ENCODE peak calls at places on chromosomes 3 and 15, in four cellular contexts. K is K562, M is HL-60, V is GM12891. E is an unnamed sample.

GRCh38 chr3:101690972-101691371 is 4.5 kb upstream of the RPL24 start:
- DNase-seq in K (peak; percentile 25), M (peak; percentile 21), V (no peak), E (no peak)

GRCh38 chr15:57947781-57948180 is 117.7 kb downstream of the ALDH1A2 start:
- DNase-seq in K (no peak), M (no peak), V (no peak), E (no peak)

GRCh38 chr3:72555714-72556113 is 292.5 kb downstream of the SHQ1 start:
- DNase-seq in K (no peak), M (no peak), V (no peak), E (no peak)

GRCh38 chr15:39102431-39102830 is 478.4 kb upstream of the THBS1 start:
- DNase-seq in K (no peak), M (no peak), V (no peak), E (no peak)

GRCh38 chr15:40828447-40829036 is at the start of gene PPP1R14D:
- DNase-seq in K (no peak), M (no peak), V (no peak), E (no peak)

GRCh38 chr15:26667222-26667988 is 105.5 kb downstream of the GABRB3 start:
- DNase-seq in K (no peak), M (no peak), V (no peak), E (no peak)

GRCh38 chr3:14216257-14217048 is 37.8 kb downstream of the LSM3 start:
- DNase-seq in K (no peak), M (no peak), V (no peak), E (no peak)

GRCh38 chr3:147613710-147614109 is 204.5 kb downstream of the ZIC1 start:
- DNase-seq in K (no peak), M (no peak), V (no peak), E (no peak)

GRCh38 chr3:27720899-27721716 is 1.0 kb downstream of the EOMES start:
- DNase-seq in K (no peak), M (no peak), V (no peak), E (no peak)

GRCh38 chr3:60582285-60582684 is 669.0 kb downstream of the FHIT start:
- DNase-seq in K (no peak), M (no peak), V (no peak), E (no peak)

GRCh38 chr3:65436580-65436979 is 602.1 kb downstream of the MAGI1 start:
- DNase-seq in K (peak; percentile 6), M (no peak), V (no peak), E (no peak)

GRCh38 chr15:64137226-64137833 is 14.2 kb upstream of the SNX22 start:
- DNase-seq in K (no peak), M (no peak), V (no peak), E (no peak)

GRCh38 chr3:18898911-18899310 is 249.4 kb upstream of the KCNH8 start:
- DNase-seq in K (no peak), M (no peak), V (no peak), E (no peak)

GRCh38 chr3:39907981-39908380 is 98.6 kb downstream of the MYRIP start:
- DNase-seq in K (no peak), M (no peak), V (no peak), E (no peak)

GRCh38 chr3:43870110-43870509 is 179.4 kb downstream of the ABHD5 start:
- DNase-seq in K (no peak), M (no peak), V (no peak), E (no peak)

GRCh38 chr15:36645106-36645505 is 65.7 kb downstream of the CDIN1 start:
- DNase-seq in K (no peak), M (no peak), V (no peak), E (no peak)

GRCh38 chr3:153130312-153130977 is 31.6 kb upstream of the RAP2B start:
- DNase-seq in K (no peak), M (no peak), V (no peak), E (peak; percentile 72)
- TF ChIP-seq SPI1 in K (no peak), M (no peak), V (peak; percentile 91), E (peak; percentile 93)

GRCh38 chr3:129530331-129530761 is 1.9 kb downstream of the RHO start:
- DNase-seq in K (no peak), M (no peak), V (no peak), E (no peak)

GRCh38 chr3:129528589-129529100 is at the start of gene RHO:
- DNase-seq in K (no peak), M (no peak), V (no peak), E (no peak)

GRCh38 chr3:129527262-129527661 is 1.2 kb upstream of the RHO start:
- DNase-seq in K (no peak), M (no peak), V (no peak), E (no peak)

GRCh38 chr3:129530821-129531220 is 2.4 kb downstream of the RHO start:
- DNase-seq in K (no peak), M (no peak), V (no peak), E (no peak)

DNA sequence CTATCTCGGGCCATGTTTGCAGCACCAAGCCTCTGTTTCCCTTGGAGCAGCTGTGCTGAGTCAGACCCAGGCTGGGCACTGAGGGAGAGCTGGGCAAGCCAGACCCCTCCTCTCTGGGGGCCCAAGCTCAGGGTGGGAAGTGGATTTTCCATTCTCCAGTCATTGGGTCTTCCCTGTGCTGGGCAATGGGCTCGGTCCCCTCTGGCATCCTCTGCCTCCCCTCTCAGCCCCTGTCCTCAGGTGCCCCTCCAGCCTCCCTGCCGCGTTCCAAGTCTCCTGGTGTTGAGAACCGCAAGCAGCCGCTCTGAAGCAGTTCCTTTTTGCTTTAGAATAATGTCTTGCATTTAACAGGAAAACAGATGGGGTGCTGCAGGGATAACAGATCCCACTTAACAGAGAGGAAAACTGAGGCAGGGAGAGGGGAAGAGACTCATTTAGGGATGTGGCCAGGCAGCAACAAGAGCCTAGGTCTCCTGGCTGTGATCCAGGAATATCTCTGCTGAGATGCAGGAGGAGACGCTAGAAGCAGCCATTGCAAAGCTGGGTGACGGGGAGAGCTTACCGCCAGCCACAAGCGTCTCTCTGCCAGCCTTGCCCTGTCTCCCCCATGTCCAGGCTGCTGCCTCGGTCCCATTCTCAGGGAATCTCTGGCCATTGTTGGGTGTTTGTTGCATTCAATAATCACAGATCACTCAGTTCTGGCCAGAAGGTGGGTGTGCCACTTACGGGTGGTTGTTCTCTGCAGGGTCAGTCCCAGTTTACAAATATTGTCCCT is 1.2 kb downstream of the RHO start:
- DNase-seq in K (no peak), M (no peak), V (no peak), E (no peak)
- TF ChIP-seq SPI1 in K (no peak), M (no peak), V (no peak), E (no peak)

GRCh38 chr3:16101295-16102186 is 72.9 kb upstream of the GALNT15 start:
- DNase-seq in K (no peak), M (no peak), V (no peak), E (no peak)

GRCh38 chr3:16104161-16104560 is 70.3 kb upstream of the GALNT15 start:
- DNase-seq in K (no peak), M (no peak), V (no peak), E (no peak)

GRCh38 chr3:16103472-16103871 is 71.0 kb upstream of the GALNT15 start:
- DNase-seq in K (no peak), M (no peak), V (no peak), E (no peak)

GRCh38 chr3:16102187-16102561 is 72.3 kb upstream of the GALNT15 start:
- DNase-seq in K (no peak), M (no peak), V (no peak), E (no peak)

DNA sequence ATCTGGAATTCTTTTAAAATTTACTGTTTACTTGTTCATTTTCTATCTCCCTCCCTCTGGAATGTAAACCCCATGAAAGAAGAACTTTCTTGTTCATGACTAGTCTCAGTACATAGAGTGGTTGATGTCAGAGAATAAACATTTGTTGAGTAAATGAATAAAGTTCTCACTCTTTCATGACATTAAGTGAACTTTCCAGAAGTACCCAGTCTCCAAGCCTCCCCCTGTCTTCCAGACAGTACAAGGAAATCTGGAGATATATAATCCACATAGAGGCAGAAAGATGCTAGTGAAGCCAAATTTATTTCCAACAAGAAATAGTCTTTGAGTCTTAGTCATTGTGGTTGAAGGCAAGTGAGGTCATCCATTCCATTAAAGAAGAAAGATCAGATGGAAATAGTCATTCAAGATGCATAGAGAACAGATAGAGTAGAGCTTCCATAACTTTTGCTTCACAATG is 71.5 kb upstream of the GALNT15 start:
- DNase-seq in K (no peak), M (no peak), V (no peak), E (no peak)
- TF ChIP-seq SPI1 in K (no peak), M (no peak), V (no peak), E (no peak)

GRCh38 chr15:100663550-100664335 is 61.4 kb downstream of the ASB7 start:
- DNase-seq in K (no peak), M (no peak), V (no peak), E (no peak)

GRCh38 chr15:100658895-100659294 is 56.5 kb downstream of the ASB7 start:
- DNase-seq in K (no peak), M (no peak), V (no peak), E (no peak)

GRCh38 chr15:100665570-100665969 is 63.2 kb downstream of the ASB7 start:
- DNase-seq in K (no peak), M (no peak), V (no peak), E (no peak)

GRCh38 chr15:100661161-100661560 is 58.8 kb downstream of the ASB7 start:
- DNase-seq in K (no peak), M (no peak), V (no peak), E (no peak)

DNA sequence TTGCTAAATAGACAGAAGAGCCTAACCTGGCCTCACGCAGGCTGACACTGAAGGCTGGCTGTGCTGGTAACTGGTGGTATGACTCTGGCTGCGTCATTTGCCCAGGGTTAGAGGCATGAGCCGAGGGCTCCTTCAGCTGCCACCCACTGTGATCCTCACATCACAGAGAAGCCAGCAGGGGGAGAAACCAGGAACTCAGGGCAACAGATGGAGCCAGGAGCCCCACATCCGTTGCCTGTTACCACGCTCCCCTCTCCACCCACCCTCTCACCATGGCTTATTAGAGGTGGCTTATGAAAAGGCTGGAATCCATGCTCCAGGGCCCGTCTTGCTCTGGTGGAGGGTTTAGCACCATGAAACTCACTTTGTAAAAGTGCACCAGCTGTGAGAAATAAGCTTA is 60.7 kb downstream of the ASB7 start:
- DNase-seq in K (peak; percentile 50), M (no peak), V (no peak), E (no peak)
- TF ChIP-seq SPI1 in K (no peak), M (no peak), V (no peak), E (no peak)

E was measured in GM12878.